ENCODE peak calls at places on chromosomes 1 and 21, in four cellular contexts. U is GM12878, E is K562, W is HL-60. D is an unnamed sample.

GRCh38 chr1:181117648-181118449 is 29.3 kb downstream of the IER5 start:
- DNase-seq in W (no peak), U (no peak), E (no peak), D (no peak)

GRCh38 chr1:75908717-75909152 is 23.5 kb downstream of the ASB17 start:
- DNase-seq in E (no peak), U (peak), W (peak), D (no peak)

GRCh38 chr1:215001419-215002021 is 81.0 kb upstream of the KCNK2 start:
- DNase-seq in W (no peak), E (no peak), U (peak), D (peak)

GRCh38 chr1:1442069-1442770 is 6.7 kb downstream of the VWA1 start:
- DNase-seq in W (no peak), U (no peak), E (no peak), D (no peak)

GRCh38 chr1:230375795-230376194 is 50.3 kb downstream of the PGBD5 start:
- DNase-seq in W (no peak), U (no peak), E (no peak), D (no peak)

GRCh38 chr1:35808376-35809155 is 750 bp downstream of the AGO4 start:
- DNase-seq in U (no peak), E (peak), W (peak), D (peak)

GRCh38 chr1:234781241-234782056 is 171.5 kb upstream of the IRF2BP2 start:
- DNase-seq in W (no peak), E (peak), U (no peak), D (no peak)

GRCh38 chr1:245997471-245998258 is 509.4 kb downstream of the SMYD3 start:
- DNase-seq in E (no peak), U (no peak), W (no peak), D (no peak)

GRCh38 chr1:161420763-161421455 is 53.2 kb upstream of the CFAP126 start:
- DNase-seq in U (no peak), W (no peak), E (no peak), D (no peak)

GRCh38 chr1:44293761-44294315 is 61.2 kb downstream of the ERI3 start:
- DNase-seq in U (no peak), E (no peak), W (no peak), D (no peak)

GRCh38 chr1:224368409-224368808 is 11.7 kb downstream of the CNIH4 start:
- DNase-seq in E (no peak), W (no peak), U (peak), D (no peak)

GRCh38 chr21:45592208-45592619 is 50.0 kb upstream of the SLC19A1 start:
- DNase-seq in U (peak), W (peak), E (peak), D (peak)

GRCh38 chr1:7588457-7588827 is 182.7 kb upstream of the VAMP3 start:
- DNase-seq in U (no peak), W (no peak), E (no peak), D (no peak)

GRCh38 chr1:151831605-151832004 is at the start of gene RORC:
- DNase-seq in W (no peak), U (no peak), E (no peak), D (no peak)

GRCh38 chr21:45801989-45802388 is 158.5 kb downstream of the PCBP3 start:
- DNase-seq in E (no peak), W (no peak), U (no peak), D (no peak)

GRCh38 chr1:24978383-24979032 is 48.4 kb upstream of the RUNX3 start:
- DNase-seq in E (no peak), W (peak), U (no peak), D (no peak)

GRCh38 chr1:3049905-3050304 is 19.1 kb upstream of the PRDM16 start:
- DNase-seq in U (no peak), W (no peak), E (no peak), D (no peak)

GRCh38 chr1:3049164-3049563 is 19.8 kb upstream of the PRDM16 start:
- DNase-seq in W (no peak), U (no peak), E (no peak), D (no peak)

GRCh38 chr1:3052501-3052900 is 16.5 kb upstream of the PRDM16 start:
- DNase-seq in E (no peak), U (no peak), W (no peak), D (no peak)

GRCh38 chr1:3051270-3052268 is 17.4 kb upstream of the PRDM16 start:
- DNase-seq in U (no peak), E (no peak), W (no peak), D (no peak)

GRCh38 chr1:3050603-3051002 is 18.4 kb upstream of the PRDM16 start:
- DNase-seq in U (no peak), W (no peak), E (no peak), D (no peak)
- TF ChIP-seq SPI1 in U (no peak), W (no peak), E (no peak), D (no peak)

GRCh38 chr1:239899747-239900146 is 191.9 kb upstream of the FMN2 start:
- DNase-seq in W (no peak), E (no peak), U (no peak), D (no peak)

GRCh38 chr1:239896569-239896968 is 195.1 kb upstream of the FMN2 start:
- DNase-seq in U (no peak), W (no peak), E (no peak), D (no peak)

GRCh38 chr1:239896980-239897379 is 194.7 kb upstream of the FMN2 start:
- DNase-seq in E (no peak), W (no peak), U (no peak), D (no peak)

GRCh38 chr1:239893127-239893731 is 198.5 kb upstream of the FMN2 start:
- DNase-seq in E (no peak), U (no peak), W (no peak), D (no peak)

GRCh38 chr1:239898067-239898730 is 193.5 kb upstream of the FMN2 start:
- DNase-seq in E (peak), W (peak), U (peak), D (peak)
- TF ChIP-seq POLR2AphosphoS5 in E (no peak), W (no peak), U (no peak), D (no peak)

GRCh38 chr1:119674835-119675289 is 26.8 kb upstream of the ZNF697 start:
- DNase-seq in E (peak), U (no peak), W (no peak), D (no peak)

GRCh38 chr1:119673171-119673940 is 25.3 kb upstream of the ZNF697 start:
- DNase-seq in W (no peak), U (no peak), E (no peak), D (no peak)

GRCh38 chr1:119676571-119677206 is 28.6 kb upstream of the ZNF697 start:
- DNase-seq in U (no peak), W (no peak), E (no peak), D (no peak)

GRCh38 chr1:119675349-119676343 is 27.6 kb upstream of the ZNF697 start:
- DNase-seq in U (peak), W (peak), E (peak), D (no peak)

GRCh38 chr1:119674110-119674509 is 26.0 kb upstream of the ZNF697 start:
- DNase-seq in U (no peak), E (no peak), W (no peak), D (no peak)
- TF ChIP-seq SPI1 in U (no peak), E (no peak), W (no peak), D (no peak)

DNA sequence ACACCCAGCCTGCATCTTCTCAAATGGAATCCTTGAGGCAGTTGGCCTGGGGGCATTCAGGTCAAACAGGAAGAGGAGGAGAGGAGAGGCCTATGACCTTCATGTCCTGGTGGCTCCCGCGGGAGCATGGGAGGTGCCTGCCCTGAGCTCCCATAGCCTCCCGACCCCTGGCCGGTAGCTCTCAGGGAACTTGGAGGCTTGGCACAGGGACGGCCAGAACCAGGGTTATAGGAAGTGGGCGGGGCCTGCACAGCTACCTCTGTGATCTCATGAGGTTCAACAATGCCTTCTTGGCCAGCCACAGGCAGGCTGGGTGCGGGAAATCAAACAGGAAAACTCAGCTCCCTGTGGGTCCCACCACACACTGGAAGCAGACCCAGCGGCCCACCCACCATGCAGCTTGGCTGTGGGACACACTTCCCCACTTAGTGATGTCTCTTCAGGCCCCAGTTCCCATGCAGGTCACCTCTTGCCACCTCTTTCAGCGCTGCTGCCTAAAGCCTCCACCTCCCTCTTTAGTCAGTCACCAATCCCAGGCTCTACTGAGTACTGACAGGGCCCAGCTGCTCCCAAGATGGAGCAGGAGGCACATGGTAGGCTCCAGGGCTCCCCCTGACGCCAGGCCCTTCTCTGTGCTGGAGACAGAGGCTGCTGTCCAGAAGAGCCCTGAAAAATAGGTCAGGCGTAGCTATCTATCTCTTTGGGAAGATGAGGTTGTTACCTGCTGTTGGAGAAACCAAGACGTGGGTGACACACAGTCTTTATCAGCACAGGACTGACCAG is at the start of gene SLFNL1:
- DNase-seq in W (no peak), E (no peak), U (no peak), D (no peak)
- TF ChIP-seq POLR2AphosphoS5 in W (peak), E (peak), U (no peak), D (peak)

DNA sequence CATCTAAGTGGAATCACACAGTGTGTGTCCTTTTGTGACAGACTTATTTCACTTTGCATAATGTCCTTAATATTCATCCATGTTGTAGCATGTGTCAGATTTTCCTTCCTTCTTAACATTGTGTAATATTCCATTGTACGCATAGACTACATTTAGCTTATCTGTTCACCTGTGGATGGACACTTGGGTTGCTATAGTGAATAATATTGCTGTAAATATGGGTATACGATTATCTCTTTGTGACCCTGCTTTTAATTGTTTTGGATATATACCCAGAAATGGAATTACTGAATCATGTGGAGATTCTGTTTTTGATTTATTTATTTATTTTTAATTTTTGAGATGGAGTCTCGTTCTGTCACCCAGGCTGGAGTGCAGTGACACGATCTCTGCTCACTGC is 63.0 kb upstream of the ATP5PO start:
- DNase-seq in U (no peak), E (no peak), W (no peak), D (no peak)
- TF ChIP-seq SPI1 in U (no peak), E (no peak), W (no peak), D (no peak)

GRCh38 chr1:115829023-115829674 is 11.8 kb downstream of the NHLH2 start:
- DNase-seq in U (no peak), E (peak), W (peak), D (no peak)
- TF ChIP-seq POLR2AphosphoS5 in U (no peak), E (no peak), W (no peak), D (no peak)

DNA sequence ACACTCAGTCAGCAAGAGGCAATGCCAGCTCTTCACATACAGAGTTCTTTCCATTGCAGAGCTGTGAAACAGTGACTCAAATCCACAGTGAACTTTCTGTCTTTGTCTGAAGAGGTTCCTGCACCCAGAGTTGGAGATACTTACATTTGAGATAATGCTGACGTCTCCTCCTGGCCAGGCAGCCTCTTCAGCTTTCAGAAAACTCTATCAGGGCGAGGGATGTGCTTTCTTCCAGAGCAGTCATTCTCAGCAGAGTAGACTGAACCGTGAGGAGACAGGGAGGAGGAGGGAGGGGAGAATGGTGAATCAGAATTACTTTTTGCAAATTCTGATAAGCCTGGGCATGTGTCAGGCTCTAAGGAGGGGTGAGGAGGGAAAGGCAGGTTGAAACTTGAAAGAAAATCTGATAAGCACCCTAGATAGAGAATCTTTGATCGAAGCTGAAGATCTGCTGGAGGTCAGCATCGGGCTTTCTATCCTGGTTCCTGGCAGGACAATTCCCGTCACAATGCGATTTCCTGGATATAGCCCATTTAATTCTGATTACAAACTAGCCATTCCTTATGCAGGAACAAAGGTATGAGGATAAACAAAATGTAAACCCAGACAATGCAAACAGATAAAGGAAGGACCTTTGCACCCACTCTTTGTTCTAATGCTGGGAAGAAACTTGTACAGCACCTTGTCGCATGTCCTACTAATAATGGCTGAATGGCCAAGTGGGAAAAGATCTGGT is 18.9 kb upstream of the NID1 start:
- DNase-seq in E (no peak), W (no peak), U (no peak), D (no peak)
- TF ChIP-seq SPI1 in E (no peak), W (no peak), U (no peak), D (no peak)

DNA sequence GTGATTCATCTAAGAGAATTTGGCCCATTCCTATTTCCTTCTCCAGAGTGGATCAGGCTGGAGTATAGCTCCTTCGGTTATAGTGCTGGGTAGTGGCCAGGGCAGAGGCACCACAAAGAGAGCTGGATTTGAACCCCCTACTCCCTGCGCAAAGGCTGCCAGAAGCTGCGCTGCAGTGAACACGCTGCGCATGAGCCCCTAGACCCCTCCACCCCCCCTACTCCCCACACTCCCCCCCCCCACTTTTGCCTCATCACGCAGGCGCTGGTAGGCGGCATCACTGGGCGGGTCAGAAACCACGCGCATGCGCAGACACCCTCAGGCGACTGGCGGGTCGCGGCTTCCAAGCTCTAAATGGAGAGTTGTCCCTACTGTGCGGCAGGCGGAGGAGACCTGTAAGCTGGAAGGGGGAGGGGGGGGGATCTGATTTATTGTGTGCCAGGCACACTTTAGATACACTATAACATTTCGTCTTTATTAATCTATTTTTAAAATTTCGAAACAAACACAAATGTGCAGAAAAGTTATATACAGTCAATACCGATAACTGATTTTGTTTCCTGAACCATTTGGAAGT is 38.7 kb upstream of the HMGN1 start:
- DNase-seq in E (peak), U (peak), W (peak), D (peak)
- TF ChIP-seq POLR2AphosphoS5 in E (peak), U (no peak), W (peak), D (no peak)

DNA sequence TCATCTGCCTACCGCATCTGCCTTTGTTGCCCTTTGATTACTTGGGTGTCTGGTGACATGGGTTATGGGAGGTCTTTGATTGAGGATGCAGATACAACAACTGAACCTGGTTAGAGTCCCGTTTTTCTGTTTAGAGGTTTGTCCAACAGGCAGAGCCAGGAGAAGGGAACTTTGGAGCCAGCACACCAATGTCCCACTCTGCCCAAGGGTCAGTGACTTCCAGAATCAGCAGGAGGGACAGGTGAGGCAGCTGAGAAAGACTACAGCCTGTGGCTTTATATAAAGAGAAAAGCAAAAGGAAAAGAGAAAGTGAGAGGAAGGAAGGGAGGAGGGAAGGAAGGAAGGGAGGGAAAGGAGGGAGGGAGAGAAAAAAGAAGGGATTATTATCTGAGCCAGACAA is 101.5 kb upstream of the ZNF644 start:
- DNase-seq in W (no peak), U (no peak), E (no peak), D (no peak)
- TF ChIP-seq SPI1 in W (no peak), U (no peak), E (no peak), D (no peak)

GRCh38 chr1:166270476-166271150 is 103.8 kb upstream of the FAM78B start:
- DNase-seq in W (no peak), U (no peak), E (no peak), D (no peak)

GRCh38 chr1:166272851-166273250 is 106.0 kb upstream of the FAM78B start:
- DNase-seq in W (no peak), E (no peak), U (no peak), D (no peak)

GRCh38 chr1:166271151-166271538 is 104.3 kb upstream of the FAM78B start:
- DNase-seq in E (no peak), W (no peak), U (no peak), D (no peak)

GRCh38 chr1:166273618-166274017 is 106.8 kb upstream of the FAM78B start:
- DNase-seq in W (no peak), U (no peak), E (no peak), D (no peak)

GRCh38 chr1:166272155-166272554 is 105.4 kb upstream of the FAM78B start:
- DNase-seq in E (no peak), U (peak), W (no peak), D (no peak)
- TF ChIP-seq POLR2AphosphoS5 in E (no peak), U (no peak), W (no peak), D (no peak)

D was measured in GM12891.